ENCODE peak calls at places on chromosomes 16 and 17, in ten cellular contexts. S is progenitor cell of endocrine pancreas, O is D721Med, J is H9, L is body of pancreas, V is tibial artery, C is GM06990, T is fibroblast of lung, N is GM10248, Q is K562. B is an unnamed sample.

GRCh38 chr16:23651943-23652468 is 10.7 kb downstream of the DCTN5 start:
- DNase-seq in C (peak), N (peak), T (no peak), J (no peak), L (no peak), V (no peak), S (no peak), O (no peak), Q (no peak), B (no peak)

GRCh38 chr17:65175952-65176351 is 38.8 kb downstream of the RGS9 start:
- DNase-seq in S (no peak), T (no peak), N (no peak), V (no peak), L (no peak), Q (no peak), J (no peak), C (no peak), O (no peak), B (no peak)

GRCh38 chr16:9015489-9015888 is 51.8 kb upstream of the USP7 start:
- DNase-seq in S (no peak), V (no peak), Q (no peak), O (no peak), T (no peak), N (no peak), L (no peak), J (no peak), C (no peak), B (no peak)

GRCh38 chr17:79612468-79613194 is 1.8 kb upstream of the RBFOX3 start:
- DNase-seq in S (peak), N (peak), T (peak), Q (peak), L (peak), C (peak), O (no peak), J (peak), V (no peak), B (no peak)

GRCh38 chr16:65572156-65572555 is 450.3 kb upstream of the CDH11 start:
- DNase-seq in C (no peak), L (no peak), J (no peak), O (no peak), V (no peak), T (peak), N (no peak), S (no peak), Q (no peak), B (peak)

GRCh38 chr16:29784901-29785500 is 5.5 kb upstream of the KIF22 start:
- DNase-seq in S (peak), C (peak), V (peak), L (peak), Q (peak), T (peak), O (no peak), N (peak), J (peak), B (no peak)

GRCh38 chr16:49203361-49203760 is 78.3 kb downstream of the CBLN1 start:
- DNase-seq in S (no peak), O (no peak), V (no peak), L (no peak), Q (no peak), T (no peak), J (no peak), C (no peak), N (no peak), B (no peak)

GRCh38 chr16:85249830-85250455 is 137.7 kb upstream of the CIBAR2 start:
- DNase-seq in T (no peak), C (no peak), N (no peak), Q (no peak), V (no peak), O (no peak), S (no peak), L (no peak), J (no peak), B (no peak)

GRCh38 chr17:27446569-27447301 is 9.5 kb upstream of the KSR1 start:
- DNase-seq in J (no peak), L (no peak), C (no peak), Q (peak), N (no peak), O (no peak), S (no peak), V (no peak), T (peak), B (peak)

GRCh38 chr16:600781-601180 is 10.9 kb downstream of the RAB40C start:
- DNase-seq in S (no peak), J (no peak), L (no peak), C (no peak), O (no peak), T (peak), N (no peak), V (no peak), Q (no peak), B (no peak)

GRCh38 chr17:64377769-64378282 is 12.8 kb downstream of the PECAM1 start:
- DNase-seq in V (peak), C (no peak), Q (no peak), N (no peak), T (peak), L (no peak), O (no peak), S (no peak), J (no peak), B (no peak)

GRCh38 chr17:17093764-17094163 is 51.5 kb downstream of the MPRIP start:
- DNase-seq in L (no peak), J (no peak), N (no peak), S (no peak), V (no peak), T (no peak), O (no peak), C (no peak), Q (no peak), B (no peak)

GRCh38 chr16:85369741-85370528 is 243.2 kb upstream of the GSE1 start:
- DNase-seq in O (peak), V (peak), T (no peak), Q (peak), S (peak), L (peak), C (no peak), N (peak), J (peak), B (peak)

GRCh38 chr17:42363767-42364585 is 24.3 kb downstream of the STAT3 start:
- DNase-seq in S (no peak), Q (no peak), C (no peak), T (no peak), O (no peak), J (no peak), N (no peak), L (no peak), V (no peak), B (peak)

GRCh38 chr17:64504769-64505319 is 1.2 kb downstream of the DDX5 start:
- DNase-seq in C (no peak), S (no peak), V (no peak), L (no peak), O (no peak), J (no peak), N (no peak), Q (no peak), T (no peak), B (no peak)

GRCh38 chr17:31506517-31506916 is 115.0 kb downstream of the RAB11FIP4 start:
- DNase-seq in C (no peak), N (no peak), L (no peak), J (no peak), T (no peak), V (no peak), O (no peak), S (no peak), Q (no peak), B (no peak)

GRCh38 chr17:31510273-31511175 is 119.0 kb downstream of the RAB11FIP4 start:
- DNase-seq in S (no peak), J (no peak), L (peak), O (no peak), N (no peak), V (peak), T (no peak), Q (no peak), C (no peak), B (peak)

GRCh38 chr17:31509805-31510177 is 118.3 kb downstream of the RAB11FIP4 start:
- DNase-seq in C (no peak), V (no peak), T (no peak), O (no peak), Q (no peak), L (peak), S (no peak), N (no peak), J (no peak), B (no peak)

GRCh38 chr17:31509095-31509804 is 117.8 kb downstream of the RAB11FIP4 start:
- DNase-seq in T (no peak), L (no peak), J (no peak), S (no peak), V (no peak), N (no peak), C (no peak), O (no peak), Q (no peak), B (no peak)

GRCh38 chr17:31508310-31509094 is 117.0 kb downstream of the RAB11FIP4 start:
- DNase-seq in V (no peak), L (no peak), C (peak), Q (peak), N (peak), T (no peak), S (no peak), O (no peak), J (peak), B (no peak)
- TF ChIP-seq CTCF in V (no peak), L (peak), C (peak), Q (peak), N (peak), T (peak), S (peak), O (peak), J (peak), B (peak)

DNA sequence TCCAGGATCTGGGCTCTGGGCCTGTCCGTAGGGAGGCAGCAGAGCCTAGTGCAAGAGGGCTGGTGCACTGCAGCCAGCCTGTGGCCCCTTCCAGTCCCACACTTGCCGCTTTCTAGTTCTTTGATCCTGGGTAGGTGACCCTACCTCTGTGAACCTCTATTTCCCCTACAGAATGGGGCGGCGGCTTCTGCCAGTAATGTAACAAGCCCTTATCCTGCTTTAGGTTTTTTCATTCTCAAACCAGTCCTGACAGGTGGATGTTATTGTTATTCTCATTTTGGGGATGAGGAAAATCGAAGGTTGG is 744 bp downstream of the E4F1 start:
- DNase-seq in T (peak), N (no peak), J (no peak), C (no peak), S (no peak), L (no peak), Q (no peak), V (no peak), O (no peak), B (peak)
- TF ChIP-seq CTCF in T (peak), N (peak), J (no peak), C (no peak), S (no peak), L (peak), Q (no peak), V (no peak), O (no peak), B (no peak)

GRCh38 chr17:67862614-67863217 is 37.4 kb downstream of the BPTF start:
- DNase-seq in J (no peak), N (no peak), V (no peak), O (no peak), T (no peak), S (no peak), L (no peak), C (no peak), Q (peak), B (no peak)
- TF ChIP-seq CTCF in J (peak), N (no peak), V (no peak), O (no peak), T (no peak), S (peak), L (no peak), C (peak), Q (peak), B (peak)

DNA sequence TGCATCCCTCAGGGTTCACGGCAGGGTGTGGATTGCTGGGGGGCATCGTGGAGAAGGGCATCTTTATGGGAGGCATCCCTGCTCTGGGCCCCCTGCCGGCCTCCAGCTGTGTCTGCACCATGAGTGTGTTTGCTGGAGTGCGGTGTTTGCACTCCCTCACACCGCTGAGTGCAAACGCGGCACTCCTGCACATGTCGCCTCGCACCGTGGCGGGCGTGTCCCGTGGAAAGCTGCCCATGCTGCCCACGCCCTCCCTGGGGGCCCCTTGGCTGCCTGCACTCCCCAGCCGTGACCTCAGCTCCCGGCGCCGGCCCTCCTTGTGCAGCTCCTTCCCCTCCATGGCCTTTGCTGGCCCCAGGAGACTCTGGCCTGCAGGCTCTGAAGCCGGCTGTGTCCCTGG is 74.6 kb upstream of the ZNF750 start:
- DNase-seq in N (peak), T (no peak), L (peak), C (no peak), O (no peak), Q (no peak), V (no peak), J (no peak), S (no peak), B (no peak)
- TF ChIP-seq CTCF in N (peak), T (no peak), L (peak), C (peak), O (no peak), Q (no peak), V (peak), J (no peak), S (no peak), B (no peak)

B was measured in HFFc6.